ENCODE peak calls at places on chromosomes 7 and 10, in eight cellular contexts. One of them, this sample, is unnamed.

GRCh38 chr10:102243304-102243703 is 2.0 kb upstream of the PITX3 start:
- DNase-seq in nephron progenitor cell: no peak
- DNase-seq in HCT116: no peak
- DNase-seq in lower leg skin: no peak
- DNase-seq in CD8-positive, alpha-beta T cell: no peak
- DNase-seq in fibroblast of villous mesenchyme: peak
- DNase-seq in AG04450: no peak
- DNase-seq in progenitor cell of endocrine pancreas: no peak
- DNase-seq in this sample: no peak

GRCh38 chr7:30472771-30473392 is 5.7 kb downstream of the NOD1 start:
- DNase-seq in HCT116: no peak
- DNase-seq in CD8-positive, alpha-beta T cell: no peak
- DNase-seq in AG04450: no peak
- DNase-seq in nephron progenitor cell: no peak
- DNase-seq in lower leg skin: peak
- DNase-seq in fibroblast of villous mesenchyme: peak
- DNase-seq in progenitor cell of endocrine pancreas: no peak
- DNase-seq in this sample: no peak

GRCh38 chr10:30189254-30189583 is 129.8 kb upstream of the JCAD start:
- DNase-seq in fibroblast of villous mesenchyme: no peak
- DNase-seq in progenitor cell of endocrine pancreas: no peak
- DNase-seq in AG04450: no peak
- DNase-seq in nephron progenitor cell: no peak
- DNase-seq in HCT116: no peak
- DNase-seq in lower leg skin: no peak
- DNase-seq in CD8-positive, alpha-beta T cell: no peak
- DNase-seq in this sample: no peak

GRCh38 chr10:31601136-31601535 is 282.1 kb downstream of the ZEB1 start:
- DNase-seq in HCT116: no peak
- DNase-seq in AG04450: no peak
- DNase-seq in progenitor cell of endocrine pancreas: no peak
- DNase-seq in lower leg skin: no peak
- DNase-seq in CD8-positive, alpha-beta T cell: no peak
- DNase-seq in fibroblast of villous mesenchyme: no peak
- DNase-seq in nephron progenitor cell: no peak
- DNase-seq in this sample: no peak

GRCh38 chr7:41574377-41574776 is 128.5 kb downstream of the INHBA start:
- DNase-seq in progenitor cell of endocrine pancreas: no peak
- DNase-seq in AG04450: peak
- DNase-seq in lower leg skin: no peak
- DNase-seq in HCT116: no peak
- DNase-seq in nephron progenitor cell: no peak
- DNase-seq in CD8-positive, alpha-beta T cell: no peak
- DNase-seq in fibroblast of villous mesenchyme: peak
- DNase-seq in this sample: no peak

GRCh38 chr10:14431868-14432267 is 101.1 kb upstream of the FRMD4A start:
- DNase-seq in CD8-positive, alpha-beta T cell: no peak
- DNase-seq in AG04450: no peak
- DNase-seq in lower leg skin: no peak
- DNase-seq in nephron progenitor cell: no peak
- DNase-seq in HCT116: no peak
- DNase-seq in progenitor cell of endocrine pancreas: no peak
- DNase-seq in fibroblast of villous mesenchyme: no peak
- DNase-seq in this sample: no peak

GRCh38 chr7:3217166-3217565 is 83.9 kb upstream of the SDK1 start:
- DNase-seq in nephron progenitor cell: no peak
- DNase-seq in progenitor cell of endocrine pancreas: no peak
- DNase-seq in AG04450: no peak
- DNase-seq in HCT116: no peak
- DNase-seq in fibroblast of villous mesenchyme: no peak
- DNase-seq in CD8-positive, alpha-beta T cell: no peak
- DNase-seq in lower leg skin: no peak
- DNase-seq in this sample: no peak

GRCh38 chr10:79024296-79024695 is 44.5 kb upstream of the ZMIZ1 start:
- DNase-seq in nephron progenitor cell: no peak
- DNase-seq in CD8-positive, alpha-beta T cell: peak
- DNase-seq in AG04450: no peak
- DNase-seq in progenitor cell of endocrine pancreas: no peak
- DNase-seq in fibroblast of villous mesenchyme: no peak
- DNase-seq in lower leg skin: no peak
- DNase-seq in HCT116: no peak
- DNase-seq in this sample: no peak

GRCh38 chr7:29569648-29570047 is 6.0 kb downstream of the PRR15 start:
- DNase-seq in progenitor cell of endocrine pancreas: no peak
- DNase-seq in nephron progenitor cell: no peak
- DNase-seq in lower leg skin: no peak
- DNase-seq in HCT116: no peak
- DNase-seq in fibroblast of villous mesenchyme: no peak
- DNase-seq in CD8-positive, alpha-beta T cell: no peak
- DNase-seq in AG04450: no peak
- DNase-seq in this sample: no peak

GRCh38 chr7:139875821-139876241 is 46.8 kb downstream of the TBXAS1 start:
- DNase-seq in HCT116: no peak
- DNase-seq in CD8-positive, alpha-beta T cell: no peak
- DNase-seq in progenitor cell of endocrine pancreas: no peak
- DNase-seq in fibroblast of villous mesenchyme: peak
- DNase-seq in AG04450: no peak
- DNase-seq in lower leg skin: no peak
- DNase-seq in nephron progenitor cell: no peak
- DNase-seq in this sample: no peak

GRCh38 chr7:192701-193536 is 548 bp downstream of the FAM20C start:
- DNase-seq in nephron progenitor cell: peak
- DNase-seq in AG04450: no peak
- DNase-seq in progenitor cell of endocrine pancreas: no peak
- DNase-seq in CD8-positive, alpha-beta T cell: no peak
- DNase-seq in lower leg skin: no peak
- DNase-seq in fibroblast of villous mesenchyme: peak
- DNase-seq in HCT116: no peak
- DNase-seq in this sample: no peak

GRCh38 chr10:104300002-104300735 is 31.2 kb downstream of the GSTO2 start:
- DNase-seq in HCT116: no peak
- DNase-seq in lower leg skin: no peak
- DNase-seq in CD8-positive, alpha-beta T cell: no peak
- DNase-seq in nephron progenitor cell: no peak
- DNase-seq in progenitor cell of endocrine pancreas: no peak
- DNase-seq in fibroblast of villous mesenchyme: peak
- DNase-seq in AG04450: peak
- DNase-seq in this sample: no peak

GRCh38 chr10:25725917-25726716 is 207.9 kb upstream of the MYO3A start:
- DNase-seq in nephron progenitor cell: peak
- DNase-seq in progenitor cell of endocrine pancreas: no peak
- DNase-seq in lower leg skin: peak
- DNase-seq in HCT116: peak
- DNase-seq in fibroblast of villous mesenchyme: peak
- DNase-seq in AG04450: no peak
- DNase-seq in CD8-positive, alpha-beta T cell: no peak
- DNase-seq in this sample: no peak

GRCh38 chr10:34049887-34050286 is 715.4 kb upstream of the NRP1 start:
- DNase-seq in HCT116: no peak
- DNase-seq in progenitor cell of endocrine pancreas: no peak
- DNase-seq in fibroblast of villous mesenchyme: peak
- DNase-seq in AG04450: peak
- DNase-seq in lower leg skin: no peak
- DNase-seq in nephron progenitor cell: no peak
- DNase-seq in CD8-positive, alpha-beta T cell: no peak
- DNase-seq in this sample: no peak

GRCh38 chr10:132945894-132946255 is 3.5 kb upstream of the CFAP46 start:
- DNase-seq in AG04450: no peak
- DNase-seq in lower leg skin: no peak
- DNase-seq in nephron progenitor cell: no peak
- DNase-seq in fibroblast of villous mesenchyme: no peak
- DNase-seq in progenitor cell of endocrine pancreas: no peak
- DNase-seq in CD8-positive, alpha-beta T cell: no peak
- DNase-seq in HCT116: no peak
- DNase-seq in this sample: no peak

GRCh38 chr10:109898007-109898406 is 25.3 kb downstream of the XPNPEP1 start:
- DNase-seq in nephron progenitor cell: no peak
- DNase-seq in AG04450: no peak
- DNase-seq in lower leg skin: no peak
- DNase-seq in CD8-positive, alpha-beta T cell: no peak
- DNase-seq in HCT116: no peak
- DNase-seq in progenitor cell of endocrine pancreas: no peak
- DNase-seq in fibroblast of villous mesenchyme: no peak
- DNase-seq in this sample: no peak

GRCh38 chr7:69814421-69814962 is 216.2 kb downstream of the AUTS2 start:
- DNase-seq in AG04450: no peak
- DNase-seq in HCT116: no peak
- DNase-seq in nephron progenitor cell: no peak
- DNase-seq in lower leg skin: no peak
- DNase-seq in progenitor cell of endocrine pancreas: no peak
- DNase-seq in CD8-positive, alpha-beta T cell: no peak
- DNase-seq in fibroblast of villous mesenchyme: no peak
- DNase-seq in this sample: no peak

GRCh38 chr7:151631968-151632749 is 112.5 kb upstream of the RHEB start:
- DNase-seq in nephron progenitor cell: peak
- DNase-seq in AG04450: peak
- DNase-seq in CD8-positive, alpha-beta T cell: peak
- DNase-seq in fibroblast of villous mesenchyme: peak
- DNase-seq in progenitor cell of endocrine pancreas: peak
- DNase-seq in HCT116: no peak
- DNase-seq in lower leg skin: peak
- DNase-seq in this sample: peak

GRCh38 chr10:21756707-21757600 is 222.9 kb downstream of the MLLT10 start:
- DNase-seq in CD8-positive, alpha-beta T cell: no peak
- DNase-seq in fibroblast of villous mesenchyme: peak
- DNase-seq in HCT116: no peak
- DNase-seq in AG04450: no peak
- DNase-seq in progenitor cell of endocrine pancreas: no peak
- DNase-seq in nephron progenitor cell: no peak
- DNase-seq in lower leg skin: no peak
- DNase-seq in this sample: no peak
- TF ChIP-seq CTCF in CD8-positive, alpha-beta T cell: no peak
- TF ChIP-seq CTCF in fibroblast of villous mesenchyme: no peak
- TF ChIP-seq CTCF in HCT116: no peak
- TF ChIP-seq CTCF in AG04450: no peak
- TF ChIP-seq CTCF in progenitor cell of endocrine pancreas: no peak
- TF ChIP-seq CTCF in nephron progenitor cell: no peak
- TF ChIP-seq CTCF in lower leg skin: no peak
- TF ChIP-seq CTCF in this sample: no peak

DNA sequence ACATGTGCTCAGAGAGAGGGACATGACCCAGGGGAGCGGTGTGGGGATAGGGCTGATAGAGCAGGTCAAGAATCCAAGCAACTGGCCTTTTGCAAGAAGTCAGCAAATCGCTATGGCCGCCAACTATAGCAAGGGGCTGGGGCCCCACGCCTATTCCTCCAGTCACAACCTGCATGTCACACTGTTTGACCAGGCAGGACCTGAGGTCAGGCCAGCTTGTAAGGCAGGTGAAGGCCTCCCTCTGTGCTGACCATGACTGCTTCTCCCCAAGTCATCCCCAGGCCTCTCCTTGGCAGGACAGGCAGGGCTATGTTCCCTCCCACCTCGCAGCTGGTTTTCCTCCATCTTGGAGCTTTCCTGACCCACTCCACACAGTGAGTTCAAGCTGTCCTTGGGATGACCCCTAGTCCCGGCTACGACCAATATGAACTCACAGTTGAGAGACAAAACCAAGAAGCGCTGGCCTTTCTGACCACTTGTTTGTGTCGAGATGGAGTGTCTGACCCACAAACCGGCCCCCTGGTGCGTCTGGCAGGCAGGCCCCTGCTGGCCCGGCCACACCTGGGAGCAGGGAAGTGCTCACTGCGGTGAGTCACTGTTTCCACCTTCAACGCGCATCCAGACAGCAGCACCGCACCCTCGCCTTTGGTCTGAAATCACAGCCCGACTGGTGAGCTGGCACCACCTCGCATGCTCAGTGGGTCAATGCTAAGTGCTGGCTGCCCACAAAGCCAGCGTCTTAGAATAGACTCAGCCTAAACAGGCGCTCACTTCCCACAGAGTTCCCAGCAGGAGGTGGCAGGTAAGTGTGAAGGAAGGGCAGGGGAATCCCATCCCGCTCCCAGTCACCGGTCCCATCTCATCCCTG is 81.4 kb downstream of the VWA2 start:
- DNase-seq in AG04450: no peak
- DNase-seq in lower leg skin: peak
- DNase-seq in CD8-positive, alpha-beta T cell: no peak
- DNase-seq in progenitor cell of endocrine pancreas: no peak
- DNase-seq in HCT116: peak
- DNase-seq in fibroblast of villous mesenchyme: no peak
- DNase-seq in nephron progenitor cell: no peak
- DNase-seq in this sample: no peak
- TF ChIP-seq CTCF in AG04450: no peak
- TF ChIP-seq CTCF in lower leg skin: no peak
- TF ChIP-seq CTCF in CD8-positive, alpha-beta T cell: no peak
- TF ChIP-seq CTCF in progenitor cell of endocrine pancreas: no peak
- TF ChIP-seq CTCF in HCT116: no peak
- TF ChIP-seq CTCF in fibroblast of villous mesenchyme: no peak
- TF ChIP-seq CTCF in nephron progenitor cell: no peak
- TF ChIP-seq CTCF in this sample: no peak

GRCh38 chr7:129401968-129402860 is 32.0 kb upstream of the STRIP2 start:
- DNase-seq in AG04450: no peak
- DNase-seq in progenitor cell of endocrine pancreas: no peak
- DNase-seq in fibroblast of villous mesenchyme: no peak
- DNase-seq in HCT116: no peak
- DNase-seq in CD8-positive, alpha-beta T cell: no peak
- DNase-seq in nephron progenitor cell: no peak
- DNase-seq in lower leg skin: no peak
- DNase-seq in this sample: no peak
- TF ChIP-seq CTCF in AG04450: no peak
- TF ChIP-seq CTCF in progenitor cell of endocrine pancreas: no peak
- TF ChIP-seq CTCF in fibroblast of villous mesenchyme: peak
- TF ChIP-seq CTCF in HCT116: no peak
- TF ChIP-seq CTCF in CD8-positive, alpha-beta T cell: no peak
- TF ChIP-seq CTCF in nephron progenitor cell: no peak
- TF ChIP-seq CTCF in lower leg skin: no peak
- TF ChIP-seq CTCF in this sample: no peak

GRCh38 chr7:5422324-5423271 is 1.0 kb downstream of the TNRC18 start:
- DNase-seq in lower leg skin: no peak
- DNase-seq in fibroblast of villous mesenchyme: peak
- DNase-seq in CD8-positive, alpha-beta T cell: no peak
- DNase-seq in nephron progenitor cell: peak
- DNase-seq in AG04450: no peak
- DNase-seq in progenitor cell of endocrine pancreas: no peak
- DNase-seq in HCT116: no peak
- DNase-seq in this sample: peak
- TF ChIP-seq CTCF in lower leg skin: no peak
- TF ChIP-seq CTCF in fibroblast of villous mesenchyme: peak
- TF ChIP-seq CTCF in CD8-positive, alpha-beta T cell: no peak
- TF ChIP-seq CTCF in nephron progenitor cell: no peak
- TF ChIP-seq CTCF in AG04450: peak
- TF ChIP-seq CTCF in progenitor cell of endocrine pancreas: peak
- TF ChIP-seq CTCF in HCT116: no peak
- TF ChIP-seq CTCF in this sample: no peak

This sample was measured in activated B cell treated with CpG ODN at 0.5 μM for 24 hours.